ENCODE peak calls at places on chromosomes 2 and 18, in five cellular contexts. W, J, T, F and D are unnamed samples.

GRCh38 chr2:138147796-138148195 is 183.5 kb downstream of the HNMT start:
- DNase-seq in W (no peak), J (no peak), T (no peak), F (no peak), D (no peak)

GRCh38 chr2:130729311-130730299 is 735 bp downstream of the GPR148 start:
- DNase-seq in W (no peak), J (no peak), T (no peak), F (no peak), D (no peak)

GRCh38 chr2:131040661-131041401 is 52.4 kb downstream of the FAM168B start:
- DNase-seq in W (no peak), J (no peak), T (no peak), F (no peak), D (no peak)

GRCh38 chr2:132670961-132671781 is 1.2 kb upstream of the LYPD1 start:
- DNase-seq in W (peak), J (no peak), T (peak), F (no peak), D (no peak)

GRCh38 chr18:361941-362913 is 94.4 kb upstream of the THOC1 start:
- DNase-seq in W (peak), J (no peak), T (peak), F (peak), D (no peak)

GRCh38 chr2:232389327-232389726 is 10.8 kb downstream of the ALPP start:
- DNase-seq in W (peak), J (no peak), T (no peak), F (no peak), D (no peak)

GRCh38 chr2:172906401-172906811 is 169.2 kb upstream of the MAP3K20 start:
- DNase-seq in W (no peak), J (no peak), T (no peak), F (no peak), D (no peak)

GRCh38 chr2:209901187-209901586 is 101.3 kb upstream of the RPE start:
- DNase-seq in W (no peak), J (no peak), T (no peak), F (no peak), D (no peak)

GRCh38 chr18:45670281-45670962 is 53.6 kb upstream of the SLC14A1 start:
- DNase-seq in W (peak), J (no peak), T (no peak), F (no peak), D (peak)

GRCh38 chr18:63980896-63981454 is 11.1 kb downstream of the SERPINB8 start:
- DNase-seq in W (no peak), J (no peak), T (no peak), F (no peak), D (no peak)

GRCh38 chr2:162368494-162368893 is 24.6 kb downstream of the GCA start:
- DNase-seq in W (no peak), J (no peak), T (no peak), F (no peak), D (no peak)

GRCh38 chr2:239392072-239392357 is 8.8 kb downstream of the HDAC4 start:
- DNase-seq in W (no peak), J (no peak), T (no peak), F (no peak), D (no peak)

GRCh38 chr2:241736111-241736510 is 1.7 kb downstream of the D2HGDH start:
- DNase-seq in W (no peak), J (no peak), T (no peak), F (peak), D (no peak)

GRCh38 chr2:189658281-189658680 is 3.0 kb upstream of the ASNSD1 start:
- DNase-seq in W (no peak), J (no peak), T (no peak), F (no peak), D (no peak)
- H3K27ac ChIP-seq in W (no peak), J (peak), T (no peak), F (no peak), D (peak)

DNA sequence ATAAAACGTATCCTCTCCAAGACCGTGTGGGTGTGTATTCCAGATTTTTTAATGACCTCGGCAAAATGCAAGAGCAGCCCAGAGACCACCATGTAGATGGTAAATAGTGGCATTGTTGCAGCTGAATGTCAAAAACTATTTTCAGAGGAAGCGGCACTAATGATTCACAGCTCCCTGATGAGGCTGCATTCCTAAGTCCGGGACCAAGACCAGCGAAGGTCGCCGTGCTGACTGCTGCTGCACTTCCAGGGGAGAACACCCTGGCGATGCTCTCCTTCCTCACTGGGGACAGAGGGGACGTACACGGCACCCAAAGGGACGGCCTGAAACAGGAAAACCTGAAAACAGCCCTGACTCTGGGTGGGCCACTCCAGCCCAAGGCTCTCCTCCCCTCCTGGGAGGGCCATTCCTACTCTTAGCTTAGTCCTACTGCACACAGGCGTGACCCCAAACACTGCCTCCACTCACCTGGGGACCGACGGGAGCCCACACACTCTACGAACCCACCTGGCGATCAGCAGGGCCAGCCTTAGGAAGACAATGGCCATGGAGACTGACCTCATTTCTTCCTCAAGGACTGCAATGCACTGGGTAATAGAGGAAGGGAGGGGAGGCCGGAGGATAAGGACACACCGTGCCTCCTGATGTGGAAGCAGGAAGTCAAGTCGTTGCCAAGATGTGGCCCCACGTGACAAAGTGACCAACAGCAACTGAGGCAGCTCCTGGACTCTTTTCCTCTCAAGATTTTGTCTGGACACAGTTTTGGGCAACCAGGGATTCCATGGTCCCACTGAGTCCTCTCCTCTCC is 82.8 kb downstream of the ZNF516 start:
- DNase-seq in W (peak), J (peak), T (no peak), F (no peak), D (no peak)
- H3K4me3 ChIP-seq in W (peak), J (no peak), T (no peak), F (no peak), D (no peak)

DNA sequence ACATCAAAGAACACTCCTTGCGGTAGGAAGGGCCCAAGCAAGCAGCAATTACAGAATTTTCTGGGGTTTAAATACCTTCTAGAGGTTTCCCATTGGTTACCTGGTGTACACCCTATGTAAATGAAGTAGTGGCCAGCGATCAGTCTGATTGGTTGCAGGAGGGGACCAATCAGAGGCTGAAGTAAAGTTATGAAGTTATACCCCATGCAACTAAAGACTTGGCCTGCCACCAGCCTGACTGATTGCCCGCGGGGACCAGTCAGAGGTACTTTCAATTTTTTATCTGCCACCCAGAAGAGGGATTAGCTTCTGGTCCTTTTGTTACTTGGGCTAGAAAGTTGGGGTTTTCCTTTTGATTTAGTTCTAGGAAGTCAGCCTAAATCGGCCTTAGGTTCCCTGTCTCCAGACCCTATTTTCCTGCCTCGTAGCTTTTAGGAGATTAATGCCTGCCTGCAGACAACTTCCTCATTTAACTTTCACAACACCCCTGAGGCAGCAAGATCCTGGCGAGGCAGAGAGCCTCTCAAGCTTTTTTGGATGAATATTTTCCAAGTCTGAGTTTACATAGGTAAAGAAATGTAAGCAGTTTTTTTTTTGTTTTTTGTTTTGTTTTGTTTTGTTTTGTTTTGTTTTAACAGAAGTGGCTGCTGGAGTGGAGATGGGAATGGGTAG is 1.5 kb upstream of the DGUOK start:
- DNase-seq in W (no peak), J (peak), T (no peak), F (no peak), D (no peak)
- H3K27ac ChIP-seq in W (no peak), J (peak), T (no peak), F (no peak), D (no peak)

GRCh38 chr2:111675419-111676194 is 208.4 kb downstream of the ANAPC1 start:
- DNase-seq in W (no peak), J (no peak), T (no peak), F (no peak), D (no peak)
- H3K4me3 ChIP-seq in W (no peak), J (no peak), T (no peak), F (peak), D (no peak)

GRCh38 chr2:45257820-45258219 is 248.6 kb upstream of the SIX2 start:
- DNase-seq in W (no peak), J (no peak), T (peak), F (no peak), D (no peak)

GRCh38 chr2:45255568-45255967 is 246.3 kb upstream of the SIX2 start:
- DNase-seq in W (no peak), J (no peak), T (no peak), F (no peak), D (no peak)

GRCh38 chr2:45258251-45258775 is 249.1 kb upstream of the SIX2 start:
- DNase-seq in W (no peak), J (no peak), T (peak), F (no peak), D (no peak)

GRCh38 chr2:45256867-45257641 is 247.8 kb upstream of the SIX2 start:
- DNase-seq in W (no peak), J (no peak), T (peak), F (peak), D (no peak)

GRCh38 chr2:45256173-45256866 is 247.1 kb upstream of the SIX2 start:
- DNase-seq in W (no peak), J (no peak), T (no peak), F (peak), D (no peak)
- H3K27ac ChIP-seq in W (no peak), J (no peak), T (no peak), F (no peak), D (no peak)

DNA sequence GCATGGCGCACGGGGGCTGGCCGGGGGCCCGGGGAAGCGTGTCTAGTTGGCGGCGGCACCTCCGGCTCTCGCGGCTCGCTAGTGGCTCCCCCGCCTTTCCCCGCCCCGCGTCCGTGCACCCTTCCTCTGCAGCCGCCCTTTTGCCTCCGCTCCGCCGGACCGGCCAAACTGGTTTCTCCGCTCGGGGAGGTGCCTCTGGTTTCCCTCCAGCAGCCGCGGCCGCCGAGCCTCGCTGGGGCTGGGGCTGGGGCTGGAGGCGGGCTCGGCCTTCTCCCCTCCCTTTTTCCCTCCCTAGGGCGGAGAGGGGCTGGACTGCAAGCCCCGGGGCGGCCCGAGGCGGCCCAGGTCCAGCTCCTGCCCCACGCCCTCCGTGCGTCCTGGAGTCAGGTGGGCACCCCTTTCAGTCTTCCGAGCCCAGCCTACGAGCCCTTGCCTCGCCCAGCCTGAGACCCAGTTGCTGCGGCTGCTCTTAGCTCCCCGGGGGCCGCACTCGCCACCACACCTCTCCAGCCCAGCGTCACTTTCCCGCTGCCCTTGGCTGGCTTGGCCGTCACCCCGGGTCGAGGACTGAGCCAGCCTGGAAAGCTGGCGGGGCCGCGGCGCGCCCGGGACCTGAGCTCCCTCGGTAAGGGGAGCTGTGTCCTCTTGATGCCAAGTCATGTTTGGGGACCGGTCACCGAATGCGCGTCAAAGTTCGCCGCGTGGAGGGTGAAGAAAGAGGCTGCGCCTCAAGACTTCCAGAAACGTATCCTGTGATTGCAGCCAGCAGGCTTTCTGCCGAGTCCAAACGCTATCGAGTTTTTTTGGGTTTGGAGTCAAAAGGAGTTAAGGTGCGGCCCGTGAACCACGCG is at the start of gene ATP8B1:
- DNase-seq in W (peak), J (peak), T (peak), F (no peak), D (no peak)
- H3K4me3 ChIP-seq in W (peak), J (peak), T (peak), F (peak), D (no peak)

GRCh38 chr18:31161757-31162418 is 768 bp downstream of the DSC1 start:
- DNase-seq in W (no peak), J (no peak), T (no peak), F (no peak), D (no peak)

GRCh38 chr18:31162419-31162793 is 250 bp downstream of the DSC1 start:
- DNase-seq in W (no peak), J (no peak), T (peak), F (no peak), D (no peak)

GRCh38 chr18:31154186-31154585 is 8.5 kb downstream of the DSC1 start:
- DNase-seq in W (no peak), J (no peak), T (no peak), F (no peak), D (no peak)

GRCh38 chr18:31155498-31155897 is 7.2 kb downstream of the DSC1 start:
- DNase-seq in W (no peak), J (no peak), T (no peak), F (no peak), D (no peak)

GRCh38 chr18:31156831-31157763 is 5.6 kb downstream of the DSC1 start:
- DNase-seq in W (no peak), J (no peak), T (no peak), F (no peak), D (no peak)
- H3K27ac ChIP-seq in W (no peak), J (no peak), T (no peak), F (no peak), D (no peak)